ENCODE peak calls at places on chromosome 1, in seven cellular contexts. D, E, C, H, Z, F and J are unnamed samples.
A peak's percentile ranks its signal among the peaks of the same experiment; 100 is the strongest.

GRCh38 chr1:205319081-205320018 is 2.2 kb downstream of the NUAK2 start:
- DNase-seq in D (peak; percentile 94), E (peak; percentile 65), C (peak; percentile 65), H (peak; percentile 51), Z (peak; percentile 77), F (no peak), J (no peak)

GRCh38 chr1:200279810-200280411 is 129.9 kb downstream of the ZNF281 start:
- DNase-seq in D (peak; percentile 65), E (no peak), C (peak; percentile 37), H (no peak), Z (no peak), F (peak; percentile 55), J (peak; percentile 19)

GRCh38 chr1:166882893-166883292 is 6.8 kb upstream of the TADA1 start:
- DNase-seq in D (no peak), E (no peak), C (no peak), H (no peak), Z (no peak), F (no peak), J (no peak)

GRCh38 chr1:164576311-164577271 is 17.6 kb downstream of the PBX1 start:
- DNase-seq in D (no peak), E (peak; percentile 34), C (no peak), H (no peak), Z (peak; percentile 61), F (no peak), J (no peak)

GRCh38 chr1:53639251-53639721 is 99.7 kb downstream of the GLIS1 start:
- DNase-seq in D (no peak), E (peak; percentile 9), C (no peak), H (peak; percentile 35), Z (peak; percentile 7), F (no peak), J (no peak)

GRCh38 chr1:245201827-245202226 is 47.0 kb downstream of the KIF26B start:
- DNase-seq in D (no peak), E (no peak), C (no peak), H (no peak), Z (no peak), F (no peak), J (no peak)

GRCh38 chr1:77412069-77412793 is 130.4 kb downstream of the AK5 start:
- DNase-seq in D (no peak), E (no peak), C (no peak), H (no peak), Z (no peak), F (peak; percentile 21), J (no peak)

GRCh38 chr1:77948841-77949424 is 29.9 kb downstream of the FUBP1 start:
- DNase-seq in D (peak; percentile 23), E (no peak), C (no peak), H (no peak), Z (no peak), F (no peak), J (peak; percentile 23)

GRCh38 chr1:210328746-210329488 is at the start of gene HHAT:
- DNase-seq in D (peak; percentile 77), E (peak; percentile 67), C (peak; percentile 46), H (peak; percentile 60), Z (peak; percentile 83), F (peak; percentile 75), J (peak; percentile 14)

GRCh38 chr1:9143250-9143649 is 14.3 kb upstream of the GPR157 start:
- DNase-seq in D (no peak), E (no peak), C (peak; percentile 35), H (peak; percentile 63), Z (no peak), F (no peak), J (no peak)

GRCh38 chr1:96472471-96472870 is 249.1 kb upstream of the PTBP2 start:
- DNase-seq in D (no peak), E (no peak), C (no peak), H (no peak), Z (no peak), F (no peak), J (no peak)

GRCh38 chr1:32291708-32292508 is at the start of gene HDAC1:
- DNase-seq in D (peak; percentile 99), E (peak; percentile 90), C (peak; percentile 82), H (peak; percentile 91), Z (peak; percentile 97), F (peak; percentile 88), J (peak; percentile 99)
- TF ChIP-seq POLR2A in D (peak; percentile 81), E (peak; percentile 49), C (peak; percentile 43), H (no peak), Z (peak; percentile 30), F (peak; percentile 69), J (peak; percentile 51)

GRCh38 chr1:234599617-234600417 is 10.2 kb downstream of the IRF2BP2 start:
- DNase-seq in D (peak; percentile 90), E (peak; percentile 87), C (peak; percentile 71), H (peak; percentile 83), Z (peak; percentile 92), F (peak; percentile 65), J (peak; percentile 90)
- TF ChIP-seq POLR2A in D (peak; percentile 82), E (peak; percentile 92), C (peak; percentile 84), H (peak; percentile 27), Z (peak; percentile 57), F (peak; percentile 34), J (peak; percentile 88)

GRCh38 chr1:93909146-93910050 is at the start of gene GCLM:
- DNase-seq in D (peak; percentile 93), E (peak; percentile 90), C (peak; percentile 73), H (peak; percentile 71), Z (peak; percentile 95), F (peak; percentile 68), J (peak; percentile 99)
- TF ChIP-seq POLR2A in D (peak; percentile 85), E (peak; percentile 54), C (peak; percentile 48), H (no peak), Z (peak; percentile 61), F (peak; percentile 39), J (peak; percentile 83)

DNA sequence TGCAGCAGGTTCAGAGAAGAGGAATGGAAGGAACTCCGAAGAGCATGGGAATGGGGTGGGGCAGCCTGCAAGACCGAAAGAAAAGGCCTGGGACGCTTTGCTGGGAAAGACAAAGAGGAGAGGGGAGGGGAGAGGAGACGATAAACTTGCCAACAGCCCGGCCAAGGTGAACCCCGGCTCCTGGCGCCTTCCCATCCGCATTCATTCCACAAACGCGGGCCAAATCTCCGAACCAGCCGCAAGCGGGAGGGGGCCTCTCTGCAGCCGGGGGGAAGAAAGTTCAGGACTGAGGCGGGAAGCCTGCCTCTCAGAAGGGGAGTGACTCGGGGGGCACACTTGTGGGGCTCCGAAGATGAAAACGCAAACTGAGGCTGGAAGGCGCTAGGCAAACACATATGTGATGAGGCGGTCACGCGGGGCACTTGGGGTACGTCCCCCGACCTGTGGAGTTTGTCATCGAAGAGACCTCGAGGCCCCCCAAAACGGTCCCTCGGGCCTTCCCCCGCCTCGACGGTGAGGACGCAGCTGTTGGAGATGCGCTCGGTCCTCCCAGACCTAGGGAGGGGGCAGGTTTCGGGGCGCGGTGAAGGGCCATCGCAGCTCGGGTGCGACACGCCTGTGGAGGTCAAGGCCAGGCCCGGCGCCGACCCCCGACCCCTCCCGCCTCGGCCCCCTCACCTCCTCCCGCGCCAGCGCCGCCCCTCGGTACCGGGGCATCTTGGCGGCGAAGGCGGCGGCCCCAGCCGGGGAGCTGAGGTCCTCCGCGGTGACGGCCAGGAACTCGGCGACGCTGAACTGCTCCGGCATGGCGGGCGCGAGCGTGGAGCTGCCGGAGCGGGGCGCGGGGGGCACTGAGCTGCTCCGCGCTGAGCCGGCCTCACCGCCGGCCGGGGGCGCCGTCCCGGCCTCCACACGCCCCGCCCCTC is at the start of gene ASAP3:
- DNase-seq in D (peak; percentile 66), E (peak; percentile 72), C (no peak), H (peak; percentile 30), Z (peak; percentile 87), F (no peak), J (no peak)
- TF ChIP-seq POLR2A in D (no peak), E (peak; percentile 68), C (peak; percentile 71), H (no peak), Z (peak; percentile 64), F (peak; percentile 64), J (no peak)

DNA sequence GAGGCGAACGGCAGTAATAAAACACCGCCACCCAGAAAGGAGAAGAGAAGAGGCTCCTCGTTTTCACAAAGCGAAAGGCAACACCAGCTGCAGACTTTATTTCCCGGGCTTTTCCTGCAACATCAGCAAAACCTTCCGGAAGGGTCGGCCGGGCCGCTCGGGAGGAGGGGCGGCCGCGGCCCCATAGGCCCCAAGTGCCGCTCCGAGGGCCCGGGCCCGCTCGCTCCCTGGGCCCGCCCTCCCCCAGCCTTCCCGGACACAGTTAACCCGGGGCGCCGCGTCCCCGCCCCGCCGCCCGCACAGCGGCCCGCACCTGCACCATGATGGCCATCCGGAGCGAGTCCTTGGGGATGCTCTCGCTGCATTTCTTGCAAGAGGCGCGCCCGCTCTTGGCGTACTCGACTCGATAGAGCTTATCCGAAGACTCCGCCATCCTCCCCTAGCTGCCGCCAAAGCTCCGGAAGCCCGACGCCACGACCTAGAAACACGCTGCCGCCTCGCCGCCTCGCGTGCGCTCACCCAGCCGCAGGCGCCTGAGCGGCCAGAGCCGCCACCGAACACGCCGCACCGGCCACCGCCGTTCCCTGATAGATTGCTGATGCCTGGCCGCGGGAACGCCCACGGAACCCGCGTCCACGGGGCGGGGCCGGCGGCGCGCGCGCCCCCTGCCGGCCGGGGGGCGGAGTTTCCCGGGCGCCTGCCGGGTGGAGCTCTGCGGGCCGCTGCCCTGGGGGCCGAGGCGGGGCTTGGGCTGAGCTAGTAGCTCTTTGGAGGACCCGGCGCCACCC is at the start of gene PARP1:
- DNase-seq in D (peak; percentile 95), E (peak; percentile 87), C (peak; percentile 80), H (peak; percentile 88), Z (peak; percentile 92), F (peak; percentile 84), J (peak; percentile 90)
- TF ChIP-seq POLR2A in D (peak; percentile 85), E (peak; percentile 76), C (peak; percentile 83), H (no peak), Z (peak; percentile 48), F (peak; percentile 83), J (peak; percentile 81)